ENCODE peak calls at places on chromosomes 3 and 15, in nine cellular contexts. One of them, this sample, is unnamed.

GRCh38 chr15:49314729-49315128 is 108.3 kb upstream of the FGF7 start:
- DNase-seq in endodermal cell: no peak
- DNase-seq in AG09309: no peak
- DNase-seq in GM23338: no peak
- DNase-seq in brain microvascular endothelial cell: no peak
- DNase-seq in hepatocyte: no peak
- DNase-seq in tibial artery: no peak
- DNase-seq in H7: no peak
- DNase-seq in AG04450: no peak
- DNase-seq in this sample: no peak

GRCh38 chr3:71369733-71370391 is 213.7 kb downstream of the FOXP1 start:
- DNase-seq in endodermal cell: no peak
- DNase-seq in AG09309: peak
- DNase-seq in tibial artery: no peak
- DNase-seq in brain microvascular endothelial cell: no peak
- DNase-seq in AG04450: no peak
- DNase-seq in hepatocyte: no peak
- DNase-seq in GM23338: no peak
- DNase-seq in H7: no peak
- DNase-seq in this sample: peak

GRCh38 chr15:70096215-70096974 is 1.3 kb downstream of the TLE3 start:
- DNase-seq in H7: peak
- DNase-seq in endodermal cell: no peak
- DNase-seq in AG04450: no peak
- DNase-seq in tibial artery: peak
- DNase-seq in AG09309: no peak
- DNase-seq in hepatocyte: peak
- DNase-seq in brain microvascular endothelial cell: peak
- DNase-seq in GM23338: no peak
- DNase-seq in this sample: peak

GRCh38 chr3:111852540-111852939 is 6.5 kb upstream of the PHLDB2 start:
- DNase-seq in tibial artery: no peak
- DNase-seq in AG09309: no peak
- DNase-seq in hepatocyte: no peak
- DNase-seq in endodermal cell: peak
- DNase-seq in GM23338: no peak
- DNase-seq in brain microvascular endothelial cell: no peak
- DNase-seq in H7: no peak
- DNase-seq in AG04450: no peak
- DNase-seq in this sample: peak

GRCh38 chr15:71679223-71680078 is 130.9 kb upstream of the NR2E3 start:
- DNase-seq in endodermal cell: peak
- DNase-seq in tibial artery: no peak
- DNase-seq in H7: no peak
- DNase-seq in AG09309: peak
- DNase-seq in AG04450: peak
- DNase-seq in GM23338: peak
- DNase-seq in hepatocyte: no peak
- DNase-seq in brain microvascular endothelial cell: peak
- DNase-seq in this sample: peak

GRCh38 chr3:4821975-4822374 is 157.3 kb upstream of the BHLHE40 start:
- DNase-seq in GM23338: no peak
- DNase-seq in hepatocyte: no peak
- DNase-seq in H7: no peak
- DNase-seq in tibial artery: no peak
- DNase-seq in AG04450: no peak
- DNase-seq in endodermal cell: no peak
- DNase-seq in brain microvascular endothelial cell: no peak
- DNase-seq in AG09309: no peak
- DNase-seq in this sample: no peak

GRCh38 chr3:195102609-195103467 is 168.1 kb downstream of the XXYLT1 start:
- DNase-seq in hepatocyte: peak
- DNase-seq in AG04450: peak
- DNase-seq in endodermal cell: no peak
- DNase-seq in brain microvascular endothelial cell: peak
- DNase-seq in H7: no peak
- DNase-seq in tibial artery: no peak
- DNase-seq in GM23338: no peak
- DNase-seq in AG09309: peak
- DNase-seq in this sample: peak

GRCh38 chr3:42755681-42756578 is 17.1 kb downstream of the CCDC13 start:
- DNase-seq in hepatocyte: peak
- DNase-seq in GM23338: peak
- DNase-seq in AG04450: no peak
- DNase-seq in endodermal cell: peak
- DNase-seq in AG09309: no peak
- DNase-seq in brain microvascular endothelial cell: peak
- DNase-seq in H7: peak
- DNase-seq in tibial artery: peak
- DNase-seq in this sample: peak

GRCh38 chr3:133371181-133371580 is 28.7 kb upstream of the BFSP2 start:
- DNase-seq in hepatocyte: no peak
- DNase-seq in AG04450: no peak
- DNase-seq in GM23338: no peak
- DNase-seq in AG09309: no peak
- DNase-seq in tibial artery: no peak
- DNase-seq in brain microvascular endothelial cell: no peak
- DNase-seq in endodermal cell: peak
- DNase-seq in H7: no peak
- DNase-seq in this sample: no peak

GRCh38 chr15:75089781-75090734 is 66.7 kb downstream of the PPCDC start:
- DNase-seq in hepatocyte: peak
- DNase-seq in AG09309: no peak
- DNase-seq in H7: no peak
- DNase-seq in AG04450: no peak
- DNase-seq in endodermal cell: no peak
- DNase-seq in brain microvascular endothelial cell: peak
- DNase-seq in GM23338: no peak
- DNase-seq in tibial artery: peak
- DNase-seq in this sample: peak

GRCh38 chr3:74633021-74633420 is 18.6 kb upstream of the CNTN3 start:
- DNase-seq in AG04450: no peak
- DNase-seq in brain microvascular endothelial cell: no peak
- DNase-seq in endodermal cell: no peak
- DNase-seq in H7: no peak
- DNase-seq in AG09309: peak
- DNase-seq in GM23338: no peak
- DNase-seq in tibial artery: no peak
- DNase-seq in hepatocyte: no peak
- DNase-seq in this sample: peak

GRCh38 chr3:50430950-50431435 is 71.7 kb upstream of the TMEM115 start:
- DNase-seq in brain microvascular endothelial cell: no peak
- DNase-seq in GM23338: no peak
- DNase-seq in AG09309: no peak
- DNase-seq in tibial artery: no peak
- DNase-seq in hepatocyte: peak
- DNase-seq in endodermal cell: no peak
- DNase-seq in H7: no peak
- DNase-seq in AG04450: no peak
- DNase-seq in this sample: no peak

GRCh38 chr3:68866157-68866556 is 66.2 kb downstream of the TAFA4 start:
- DNase-seq in GM23338: peak
- DNase-seq in brain microvascular endothelial cell: no peak
- DNase-seq in hepatocyte: no peak
- DNase-seq in tibial artery: no peak
- DNase-seq in AG04450: no peak
- DNase-seq in AG09309: no peak
- DNase-seq in endodermal cell: no peak
- DNase-seq in H7: no peak
- DNase-seq in this sample: no peak

GRCh38 chr15:75723847-75724660 is 11.4 kb upstream of the CSPG4 start:
- DNase-seq in tibial artery: peak
- DNase-seq in brain microvascular endothelial cell: peak
- DNase-seq in H7: peak
- DNase-seq in hepatocyte: peak
- DNase-seq in AG09309: peak
- DNase-seq in AG04450: peak
- DNase-seq in endodermal cell: peak
- DNase-seq in GM23338: peak
- DNase-seq in this sample: peak

DNA sequence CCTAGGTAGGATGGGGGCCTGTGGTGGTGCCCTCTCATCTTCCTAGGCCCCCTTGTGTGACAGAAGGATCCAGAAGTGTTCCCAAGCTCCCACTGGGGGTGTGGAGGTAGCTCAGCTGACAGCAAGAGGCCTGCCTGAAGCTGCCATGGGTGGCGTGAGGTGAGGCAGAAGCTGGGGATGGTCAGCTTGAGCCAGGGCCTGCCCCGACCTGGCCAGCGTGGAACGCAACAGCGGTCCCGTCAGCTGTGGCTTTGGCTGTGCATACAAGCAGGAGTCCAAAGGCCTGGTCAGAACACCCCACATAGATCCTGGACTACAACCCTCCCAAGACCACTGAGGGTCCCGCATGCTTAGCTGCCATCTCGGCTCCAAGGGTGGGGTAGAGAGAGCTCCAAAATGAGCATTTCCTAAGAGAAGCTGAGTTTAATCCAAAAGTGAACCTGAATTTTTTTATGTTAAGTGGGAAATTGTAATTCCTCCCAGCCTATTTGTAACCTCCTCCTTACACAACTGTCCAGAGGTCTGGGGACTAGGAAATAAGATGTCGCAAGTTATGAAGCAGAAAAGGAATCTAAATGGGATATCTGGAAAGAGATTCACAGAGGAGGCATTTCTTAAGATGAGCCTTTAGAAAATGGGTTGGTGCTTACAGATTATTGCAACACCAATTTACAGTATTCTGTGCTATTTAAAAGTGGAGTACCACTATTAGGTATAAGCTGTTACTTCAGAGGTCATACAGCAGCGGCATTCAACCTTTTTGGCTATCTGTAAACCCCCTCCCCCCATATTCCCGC is 9.9 kb upstream of the PLA2G4D start:
- DNase-seq in endodermal cell: no peak
- DNase-seq in AG09309: peak
- DNase-seq in brain microvascular endothelial cell: no peak
- DNase-seq in AG04450: no peak
- DNase-seq in hepatocyte: no peak
- DNase-seq in GM23338: no peak
- DNase-seq in H7: no peak
- DNase-seq in tibial artery: no peak
- DNase-seq in this sample: peak
- H3K4me3 ChIP-seq in endodermal cell: no peak
- H3K4me3 ChIP-seq in AG09309: no peak
- H3K4me3 ChIP-seq in brain microvascular endothelial cell: no peak
- H3K4me3 ChIP-seq in AG04450: no peak
- H3K4me3 ChIP-seq in hepatocyte: no peak
- H3K4me3 ChIP-seq in GM23338: no peak
- H3K4me3 ChIP-seq in H7: no peak
- H3K4me3 ChIP-seq in tibial artery: no peak
- H3K4me3 ChIP-seq in this sample: no peak

GRCh38 chr15:97654677-97655076 is 305.8 kb upstream of the ARRDC4 start:
- DNase-seq in tibial artery: no peak
- DNase-seq in GM23338: peak
- DNase-seq in H7: no peak
- DNase-seq in endodermal cell: no peak
- DNase-seq in brain microvascular endothelial cell: no peak
- DNase-seq in AG04450: no peak
- DNase-seq in AG09309: no peak
- DNase-seq in hepatocyte: no peak
- DNase-seq in this sample: no peak
- H3K4me3 ChIP-seq in tibial artery: no peak
- H3K4me3 ChIP-seq in GM23338: peak
- H3K4me3 ChIP-seq in H7: no peak
- H3K4me3 ChIP-seq in endodermal cell: no peak
- H3K4me3 ChIP-seq in brain microvascular endothelial cell: no peak
- H3K4me3 ChIP-seq in AG04450: no peak
- H3K4me3 ChIP-seq in AG09309: no peak
- H3K4me3 ChIP-seq in hepatocyte: no peak
- H3K4me3 ChIP-seq in this sample: no peak

GRCh38 chr3:66408458-66408857 is 92.4 kb downstream of the LRIG1 start:
- DNase-seq in H7: no peak
- DNase-seq in brain microvascular endothelial cell: no peak
- DNase-seq in GM23338: no peak
- DNase-seq in endodermal cell: peak
- DNase-seq in AG04450: no peak
- DNase-seq in AG09309: no peak
- DNase-seq in hepatocyte: no peak
- DNase-seq in tibial artery: no peak
- DNase-seq in this sample: no peak
- H3K4me3 ChIP-seq in H7: no peak
- H3K4me3 ChIP-seq in brain microvascular endothelial cell: no peak
- H3K4me3 ChIP-seq in GM23338: no peak
- H3K4me3 ChIP-seq in endodermal cell: no peak
- H3K4me3 ChIP-seq in AG04450: no peak
- H3K4me3 ChIP-seq in AG09309: no peak
- H3K4me3 ChIP-seq in hepatocyte: no peak
- H3K4me3 ChIP-seq in tibial artery: no peak
- H3K4me3 ChIP-seq in this sample: no peak

GRCh38 chr3:17355591-17355990 is 386.8 kb downstream of the TBC1D5 start:
- DNase-seq in brain microvascular endothelial cell: no peak
- DNase-seq in endodermal cell: no peak
- DNase-seq in H7: no peak
- DNase-seq in GM23338: no peak
- DNase-seq in tibial artery: no peak
- DNase-seq in AG04450: no peak
- DNase-seq in hepatocyte: no peak
- DNase-seq in AG09309: peak
- DNase-seq in this sample: peak
- H3K4me3 ChIP-seq in brain microvascular endothelial cell: no peak
- H3K4me3 ChIP-seq in endodermal cell: no peak
- H3K4me3 ChIP-seq in H7: no peak
- H3K4me3 ChIP-seq in GM23338: no peak
- H3K4me3 ChIP-seq in tibial artery: no peak
- H3K4me3 ChIP-seq in AG04450: no peak
- H3K4me3 ChIP-seq in hepatocyte: no peak
- H3K4me3 ChIP-seq in AG09309: no peak
- H3K4me3 ChIP-seq in this sample: no peak

GRCh38 chr15:63553388-63553791 is 43.8 kb upstream of the FBXL22 start:
- DNase-seq in AG09309: peak
- DNase-seq in GM23338: peak
- DNase-seq in brain microvascular endothelial cell: peak
- DNase-seq in endodermal cell: no peak
- DNase-seq in H7: no peak
- DNase-seq in AG04450: peak
- DNase-seq in tibial artery: peak
- DNase-seq in hepatocyte: peak
- DNase-seq in this sample: peak
- H3K4me3 ChIP-seq in AG09309: no peak
- H3K4me3 ChIP-seq in GM23338: no peak
- H3K4me3 ChIP-seq in brain microvascular endothelial cell: no peak
- H3K4me3 ChIP-seq in endodermal cell: no peak
- H3K4me3 ChIP-seq in H7: no peak
- H3K4me3 ChIP-seq in AG04450: peak
- H3K4me3 ChIP-seq in tibial artery: no peak
- H3K4me3 ChIP-seq in hepatocyte: no peak
- H3K4me3 ChIP-seq in this sample: peak